ENCODE peak calls at places on chromosome 5, in seven cellular contexts. W is HL-60, N is HepG2, B is sigmoid colon, C is HCT116, P is GM12878, H is breast epithelium. O is an unnamed sample.

GRCh38 chr5:1204693-1205242 is 3.4 kb downstream of the SLC6A19 start:
- DNase-seq in W (no peak), N (peak; percentile 71), B (no peak), C (peak; percentile 6), P (no peak), H (no peak), O (no peak)

GRCh38 chr5:158695595-158696330 is 404.0 kb downstream of the EBF1 start:
- DNase-seq in W (peak; percentile 24), N (peak; percentile 20), B (peak; percentile 82), C (peak; percentile 45), P (peak; percentile 85), H (peak; percentile 41), O (peak; percentile 75)

GRCh38 chr5:124736814-124737186 is 9.6 kb downstream of the ZNF608 start:
- DNase-seq in W (no peak), N (no peak), B (no peak), C (no peak), P (no peak), H (no peak), O (no peak)

GRCh38 chr5:66993882-66994281 is 202.7 kb downstream of the CD180 start:
- DNase-seq in W (no peak), N (peak; percentile 51), B (no peak), C (no peak), P (no peak), H (no peak), O (no peak)

GRCh38 chr5:78624992-78625391 is 23.6 kb downstream of the LHFPL2 start:
- DNase-seq in W (no peak), N (no peak), B (no peak), C (no peak), P (no peak), H (no peak), O (no peak)

GRCh38 chr5:43469671-43470396 is 13.8 kb downstream of the TMEM267 start:
- DNase-seq in W (no peak), N (no peak), B (no peak), C (no peak), P (no peak), H (no peak), O (no peak)

GRCh38 chr5:143190260-143190810 is 213.2 kb downstream of the NR3C1 start:
- DNase-seq in W (no peak), N (no peak), B (no peak), C (no peak), P (no peak), H (no peak), O (no peak)

GRCh38 chr5:78738693-78739300 is 90.2 kb upstream of the LHFPL2 start:
- DNase-seq in W (no peak), N (no peak), B (no peak), C (no peak), P (no peak), H (peak; percentile 29), O (no peak)

GRCh38 chr5:72503888-72504491 is 3.2 kb downstream of the ZNF366 start:
- DNase-seq in W (no peak), N (no peak), B (no peak), C (no peak), P (no peak), H (no peak), O (no peak)

GRCh38 chr5:72109625-72110024 is 2.4 kb downstream of the MAP1B start:
- DNase-seq in W (no peak), N (no peak), B (no peak), C (no peak), P (no peak), H (no peak), O (no peak)

GRCh38 chr5:5483880-5484595 is 61.6 kb downstream of the ICE1 start:
- DNase-seq in W (no peak), N (no peak), B (no peak), C (no peak), P (no peak), H (no peak), O (no peak)

GRCh38 chr5:73642296-73642695 is 16.3 kb downstream of the ARHGEF28 start:
- DNase-seq in W (no peak), N (peak; percentile 47), B (no peak), C (no peak), P (no peak), H (no peak), O (no peak)

GRCh38 chr5:175471628-175472027 is 6.7 kb upstream of the SFXN1 start:
- DNase-seq in W (no peak), N (no peak), B (no peak), C (no peak), P (no peak), H (no peak), O (no peak)

GRCh38 chr5:81778642-81779041 is 27.7 kb upstream of the SSBP2 start:
- DNase-seq in W (no peak), N (no peak), B (no peak), C (no peak), P (no peak), H (no peak), O (no peak)

GRCh38 chr5:139903450-139903804 is 107.8 kb downstream of the PSD2 start:
- DNase-seq in W (no peak), N (no peak), B (peak; percentile 53), C (no peak), P (no peak), H (no peak), O (no peak)

GRCh38 chr5:148012806-148013205 is 51.0 kb upstream of the SPINK5 start:
- DNase-seq in W (no peak), N (no peak), B (no peak), C (no peak), P (no peak), H (no peak), O (no peak)

GRCh38 chr5:142201471-142201887 is 92.9 kb downstream of the NDFIP1 start:
- DNase-seq in W (no peak), N (no peak), B (no peak), C (peak; percentile 24), P (no peak), H (no peak), O (no peak)

GRCh38 chr5:59360130-59360555 is 533.4 kb downstream of the PDE4D start:
- DNase-seq in W (no peak), N (no peak), B (no peak), C (no peak), P (no peak), H (no peak), O (no peak)

GRCh38 chr5:159050408-159051091 is 49.2 kb downstream of the EBF1 start:
- DNase-seq in W (no peak), N (no peak), B (no peak), C (no peak), P (no peak), H (no peak), O (peak; percentile 73)

GRCh38 chr5:76439201-76439600 is 36.1 kb downstream of the IQGAP2 start:
- DNase-seq in W (no peak), N (no peak), B (no peak), C (no peak), P (no peak), H (no peak), O (no peak)
- H3K27ac ChIP-seq in W (no peak overlapping the region), N (no peak overlapping the region), B (no peak overlapping the region), C (no peak overlapping the region), P (no peak overlapping the region), H (no peak overlapping the region), O (no peak overlapping the region)

DNA sequence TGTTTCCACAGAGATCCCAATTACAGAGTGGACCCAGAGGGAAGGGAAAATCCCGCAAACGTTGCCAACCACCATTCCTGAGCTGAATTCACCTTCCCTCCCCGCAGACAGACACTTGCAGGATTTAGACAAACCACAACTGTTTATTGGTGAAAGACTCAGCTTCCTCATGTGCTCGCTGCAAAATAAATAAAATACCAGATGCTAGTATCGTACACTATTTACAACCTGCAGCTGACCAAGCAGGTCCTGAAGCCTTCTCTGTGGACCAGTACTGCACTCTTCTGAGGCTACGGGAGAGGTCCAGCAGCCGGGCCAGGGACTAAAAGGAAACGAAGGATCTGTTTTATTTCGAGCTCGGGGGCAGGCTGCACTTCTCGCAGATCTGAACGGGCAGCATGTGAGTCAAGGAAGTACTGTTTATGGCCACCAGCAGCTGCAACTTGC is 2.4 kb downstream of the CCNO start:
- DNase-seq in W (no peak), N (no peak), B (no peak), C (no peak), P (no peak), H (no peak), O (no peak)
- H3K4me3 ChIP-seq in W (peak overlapping the region; percentile 22), N (peak overlapping the region; percentile 24), B (peak overlapping the region; percentile 11), C (no peak overlapping the region), P (no peak overlapping the region), H (peak overlapping the region; percentile 73), O (no peak overlapping the region)

GRCh38 chr5:110751902-110752762 is 13.3 kb downstream of the SLC25A46 start:
- DNase-seq in W (no peak), N (no peak), B (no peak), C (no peak), P (peak; percentile 96), H (no peak), O (no peak)
- TF ChIP-seq POLR2AphosphoS5 in W (no peak), N (no peak), B (no peak), C (no peak), P (peak; percentile 67), H (no peak), O (no peak)

DNA sequence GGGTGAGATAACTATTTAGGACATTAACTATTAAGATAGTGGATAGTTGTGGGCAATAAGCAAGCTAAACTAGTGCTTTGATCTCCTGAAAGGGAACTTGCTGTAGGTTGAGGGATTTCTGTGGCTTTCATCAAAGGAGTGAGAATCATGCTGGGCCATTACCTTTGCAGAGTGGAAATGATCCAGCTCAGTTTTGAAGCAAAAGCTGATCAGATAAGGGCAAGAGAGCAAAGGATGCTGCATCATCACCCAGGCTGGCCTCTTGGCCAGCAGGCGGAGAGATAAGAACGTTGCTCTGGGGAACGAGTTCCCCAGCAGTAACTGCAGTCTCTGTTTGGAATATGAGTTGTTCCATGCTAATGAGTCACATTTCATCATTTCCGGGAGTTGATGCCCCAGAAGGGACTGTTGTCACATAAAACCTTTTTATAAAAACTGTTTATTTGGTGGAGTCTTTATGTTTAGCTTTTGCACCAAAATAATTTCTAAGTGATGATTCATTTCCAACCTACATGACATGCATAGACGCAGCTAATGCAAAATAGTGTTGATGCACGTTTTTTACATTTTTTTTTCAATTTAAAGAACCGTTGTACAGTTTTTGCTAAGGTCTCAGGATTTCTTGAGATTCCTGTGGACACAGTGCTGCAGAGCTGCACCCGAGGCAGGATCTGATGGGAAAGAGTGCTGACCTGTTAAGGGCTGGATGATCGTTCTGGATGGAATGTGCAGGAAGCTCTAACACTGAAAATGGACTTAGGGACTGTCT is 99.3 kb downstream of the ACTBL2 start:
- DNase-seq in W (no peak), N (peak; percentile 30), B (no peak), C (peak; percentile 92), P (no peak), H (no peak), O (peak; percentile 45)
- H3K27ac ChIP-seq in W (no peak overlapping the region), N (no peak overlapping the region), B (no peak overlapping the region), C (peak overlapping the region; percentile 95), P (no peak overlapping the region), H (no peak overlapping the region), O (peak overlapping the region; percentile 96)

DNA sequence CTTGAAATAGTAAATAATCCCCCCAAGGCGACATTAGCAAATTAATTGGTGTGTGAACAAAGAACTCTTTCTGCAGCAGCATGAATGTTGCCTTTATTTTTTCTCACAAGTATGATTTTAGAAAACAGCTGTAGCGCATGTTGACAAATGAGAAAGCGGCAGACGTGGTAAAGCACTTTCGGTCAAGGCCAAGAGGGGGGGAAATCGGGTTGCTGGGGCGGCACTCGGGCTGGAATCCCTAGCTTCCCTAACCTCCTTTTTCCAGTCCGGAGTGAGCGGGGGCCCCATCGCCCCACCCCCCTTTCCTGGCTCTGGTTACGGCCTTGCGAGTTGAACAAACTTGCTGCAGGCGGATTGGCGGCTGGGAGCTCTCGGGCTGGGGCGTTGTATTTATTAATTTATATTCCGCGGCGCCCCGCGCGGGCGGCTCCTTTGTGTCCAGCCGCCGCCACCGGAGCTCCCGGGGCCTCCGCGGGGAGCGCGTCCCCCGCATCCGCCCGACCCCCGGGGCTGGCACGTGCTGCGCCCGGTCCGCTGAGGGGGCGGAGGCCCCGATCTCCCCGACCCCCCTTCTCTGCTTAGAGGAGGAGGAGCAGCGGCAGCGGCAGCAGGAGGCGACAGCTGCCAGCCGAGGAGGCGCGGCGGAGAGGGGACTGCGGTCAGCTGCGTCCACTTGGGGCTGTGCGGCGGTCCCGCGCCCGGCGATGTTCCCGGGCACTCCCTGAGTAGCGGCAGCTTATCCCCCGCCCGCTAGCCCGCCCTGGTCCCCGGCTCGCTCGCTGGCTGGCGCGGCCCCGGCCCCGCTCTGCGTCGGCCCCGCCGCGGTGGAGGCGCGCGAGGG is at the start of gene RHOBTB3:
- DNase-seq in W (no peak), N (peak; percentile 79), B (peak; percentile 96), C (peak; percentile 63), P (no peak), H (peak; percentile 73), O (no peak)
- H3K4me3 ChIP-seq in W (peak within 1 kb of the TSS; percentile 57), N (peak within 1 kb of the TSS; percentile 80), B (peak within 1 kb of the TSS; percentile 87), C (peak within 1 kb of the TSS; percentile 80), P (peak within 1 kb of the TSS; percentile 78), H (peak within 1 kb of the TSS; percentile 74), O (peak within 1 kb of the TSS; percentile 90)